ENCODE peak calls at places on chromosomes 5 and 9, in seven cellular contexts. F is transverse colon, W is breast epithelium, I is prostate gland, B is endothelial cell of umbilical vein, R is esophagus squamous epithelium, Y is testis. H is an unnamed sample.
A peak's percentile ranks its signal among the peaks of the same experiment; 100 is the strongest.

GRCh38 chr5:94442971-94443370 is 175.4 kb downstream of the KIAA0825 start:
- DNase-seq in F (no peak), W (no peak), I (no peak), B (no peak), R (no peak), Y (no peak), H (no peak)

GRCh38 chr5:172110921-172111873 is 76.8 kb downstream of the STK10 start:
- DNase-seq in F (peak; percentile 68), W (no peak), I (no peak), B (peak; percentile 21), R (peak; percentile 38), Y (peak; percentile 67), H (no peak)

GRCh38 chr9:109159583-109159982 is 7.5 kb downstream of the FRRS1L start:
- DNase-seq in F (no peak), W (no peak), I (no peak), B (no peak), R (no peak), Y (no peak), H (no peak)

GRCh38 chr5:77230727-77231469 is 20.4 kb downstream of the PDE8B start:
- DNase-seq in F (no peak), W (no peak), I (no peak), B (no peak), R (no peak), Y (no peak), H (no peak)

GRCh38 chr9:136624184-136624951 is 38.3 kb upstream of the EGFL7 start:
- DNase-seq in F (peak; percentile 21), W (no peak), I (no peak), B (no peak), R (no peak), Y (no peak), H (no peak)

GRCh38 chr9:106927916-106928315 is 65.0 kb downstream of the ZNF462 start:
- DNase-seq in F (no peak), W (no peak), I (no peak), B (no peak), R (no peak), Y (no peak), H (no peak)

GRCh38 chr5:124774002-124774318 is 27.5 kb upstream of the ZNF608 start:
- DNase-seq in F (no peak), W (no peak), I (no peak), B (no peak), R (no peak), Y (no peak), H (no peak)

GRCh38 chr5:138611295-138612220 is 36.4 kb upstream of the HSPA9 start:
- DNase-seq in F (no peak), W (no peak), I (no peak), B (peak; percentile 44), R (no peak), Y (no peak), H (no peak)

GRCh38 chr9:752201-752600 is 89.3 kb upstream of the DMRT1 start:
- DNase-seq in F (no peak), W (no peak), I (no peak), B (peak; percentile 82), R (no peak), Y (no peak), H (no peak)

GRCh38 chr9:129761293-129761900 is 8.6 kb upstream of the PTGES start:
- DNase-seq in F (peak; percentile 66), W (no peak), I (no peak), B (no peak), R (no peak), Y (no peak), H (no peak)

GRCh38 chr5:22908129-22908528 is 55.0 kb upstream of the CDH12 start:
- DNase-seq in F (no peak), W (no peak), I (no peak), B (no peak), R (no peak), Y (no peak), H (no peak)

GRCh38 chr5:62431735-62432617 is 19.4 kb downstream of the IPO11 start:
- DNase-seq in F (peak; percentile 14), W (no peak), I (no peak), B (no peak), R (no peak), Y (peak; percentile 50), H (peak; percentile 38)

GRCh38 chr5:4625206-4625896 is 514.8 kb upstream of the ADAMTS16 start:
- DNase-seq in F (no peak), W (no peak), I (no peak), B (no peak), R (no peak), Y (no peak), H (no peak)

GRCh38 chr9:4980046-4980727 is 4.9 kb upstream of the JAK2 start:
- DNase-seq in F (no peak), W (no peak), I (no peak), B (no peak), R (no peak), Y (no peak), H (no peak)

GRCh38 chr5:57383093-57383861 is 99.3 kb downstream of the ACTBL2 start:
- DNase-seq in F (no peak), W (no peak), I (no peak), B (peak; percentile 96), R (no peak), Y (no peak), H (no peak)

GRCh38 chr5:197892-198489 is 6.7 kb downstream of the LRRC14B start:
- DNase-seq in F (no peak), W (no peak), I (no peak), B (no peak), R (no peak), Y (no peak), H (peak; percentile 54)

GRCh38 chr9:9061599-9061998 is 1262.0 kb upstream of the DMAC1 start:
- DNase-seq in F (no peak), W (no peak), I (no peak), B (no peak), R (no peak), Y (no peak), H (no peak)

GRCh38 chr5:178367351-178368120 is 134.9 kb upstream of the PHYKPL start:
- DNase-seq in F (no peak), W (no peak), I (no peak), B (no peak), R (no peak), Y (no peak), H (no peak)

GRCh38 chr5:147968855-147969254 is 62.5 kb upstream of the C5orf46 start:
- DNase-seq in F (no peak), W (no peak), I (no peak), B (peak; percentile 65), R (no peak), Y (no peak), H (no peak)

GRCh38 chr9:109730228-109730627 is 49.8 kb upstream of the PALM2AKAP2 start:
- DNase-seq in F (peak; percentile 47), W (no peak), I (peak; percentile 64), B (no peak), R (no peak), Y (no peak), H (no peak)

GRCh38 chr5:122882836-122883235 is 37.4 kb downstream of the SNX24 start:
- DNase-seq in F (no peak), W (no peak), I (no peak), B (no peak), R (no peak), Y (no peak), H (no peak)

GRCh38 chr9:32378496-32378895 is 5.9 kb upstream of the ACO1 start:
- DNase-seq in F (no peak), W (no peak), I (peak; percentile 20), B (peak; percentile 76), R (no peak), Y (peak; percentile 66), H (no peak)

GRCh38 chr9:78035369-78035993 is 3.9 kb upstream of the GNAQ start:
- DNase-seq in F (peak; percentile 58), W (no peak), I (peak; percentile 74), B (peak; percentile 88), R (no peak), Y (peak; percentile 72), H (peak; percentile 38)
- TF ChIP-seq POLR2A in F (no peak), W (no peak), I (no peak), B (no peak), R (no peak), Y (no peak), H (no peak)

DNA sequence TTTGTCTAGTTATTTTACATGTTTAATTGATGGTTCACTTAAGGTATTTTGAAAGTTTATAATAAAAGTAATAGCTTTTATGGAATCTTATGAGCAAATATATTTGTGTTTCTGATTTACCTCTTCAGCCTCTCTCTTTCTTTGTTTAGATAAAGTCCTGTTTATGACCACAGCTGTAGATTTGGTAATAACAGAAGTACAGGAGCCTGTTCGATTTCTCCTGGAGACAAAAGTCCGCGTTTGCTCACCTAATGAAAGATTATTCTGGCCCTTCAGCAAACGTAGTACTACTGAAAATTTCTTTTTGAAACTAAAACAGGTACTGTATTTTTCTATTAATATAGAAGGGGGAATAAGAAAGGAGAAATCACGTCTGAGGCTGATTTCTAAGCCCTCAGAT is 35.0 kb upstream of the GPR21 start:
- DNase-seq in F (no peak), W (no peak), I (no peak), B (no peak), R (no peak), Y (no peak), H (no peak)
- TF ChIP-seq POLR2A in F (no peak), W (no peak), I (no peak), B (no peak), R (no peak), Y (no peak), H (no peak)

DNA sequence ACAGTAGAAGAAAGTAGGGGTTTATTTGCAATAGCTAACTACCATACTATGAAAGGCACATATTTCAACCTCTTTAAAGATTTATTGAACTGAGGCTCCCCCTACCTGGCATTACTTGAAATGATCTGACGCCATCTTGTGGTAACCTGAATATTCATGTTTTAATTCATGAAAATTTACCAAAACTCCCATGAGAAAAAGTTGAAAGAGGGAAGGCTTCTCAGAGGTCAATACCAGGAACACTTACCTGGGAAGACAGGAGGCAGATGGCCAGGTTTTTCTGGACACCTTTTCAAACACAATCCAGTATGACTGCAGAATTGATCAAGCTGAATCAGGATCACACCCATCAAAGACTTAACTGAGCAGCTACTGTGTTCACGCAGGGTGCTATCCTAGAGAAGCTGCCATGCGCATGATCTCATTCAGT is 9.4 kb downstream of the PRELID2 start:
- DNase-seq in F (no peak), W (no peak), I (no peak), B (peak; percentile 56), R (no peak), Y (no peak), H (no peak)
- TF ChIP-seq POLR2A in F (no peak), W (no peak), I (no peak), B (no peak), R (no peak), Y (no peak), H (no peak)

DNA sequence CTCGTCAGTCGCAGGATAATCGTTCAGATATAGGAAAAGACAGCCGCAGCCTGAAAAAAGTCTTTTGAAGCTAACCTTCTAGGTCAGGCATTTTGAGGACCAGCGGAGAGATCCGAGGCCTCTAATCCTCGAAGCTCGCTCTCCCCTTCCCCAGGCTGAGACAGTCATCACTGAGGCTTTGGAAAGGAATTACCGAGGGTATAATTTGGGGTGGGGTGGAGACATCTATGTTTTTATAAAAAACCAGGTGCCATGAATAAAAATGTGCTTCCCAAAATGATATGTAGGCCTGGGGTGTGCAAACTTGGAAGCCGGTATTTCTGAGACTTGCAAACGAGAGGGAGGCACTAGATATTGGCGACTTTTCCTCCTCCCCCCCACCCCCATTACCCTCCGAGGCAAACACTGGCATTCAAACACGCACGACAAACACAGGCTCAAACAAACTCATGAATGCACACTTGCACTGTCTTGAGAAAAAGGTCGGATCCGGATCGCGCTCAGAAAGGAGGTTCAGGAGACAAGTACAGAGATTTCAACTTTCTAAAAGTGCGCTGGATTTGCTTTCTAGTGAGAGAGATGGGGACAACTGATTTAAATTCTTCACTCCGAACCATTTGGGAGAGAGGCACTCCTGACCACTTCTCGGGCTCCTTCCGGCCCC is 935 bp upstream of the MSX2 start:
- DNase-seq in F (no peak), W (no peak), I (no peak), B (no peak), R (no peak), Y (no peak), H (no peak)
- TF ChIP-seq POLR2A in F (no peak), W (no peak), I (no peak), B (no peak), R (no peak), Y (no peak), H (no peak)

H was measured in gastrocnemius medialis.